ENCODE peak calls at places on chromosomes 5 and 9, in four cellular contexts. W, P, I and D are unnamed samples.

GRCh38 chr9:21833090-21833801 is 30.8 kb downstream of the MTAP start:
- DNase-seq in W (no peak), P (no peak), I (no peak), D (no peak)

GRCh38 chr5:177509991-177510566 is 453 bp upstream of the DOK3 start:
- DNase-seq in W (no peak), P (no peak), I (no peak), D (no peak)

GRCh38 chr9:92325269-92325990 is at the start of the genes CENPP and NOL8:
- DNase-seq in W (peak), P (peak), I (peak), D (peak)

GRCh38 chr5:76583163-76584047 is 39.8 kb downstream of the F2RL2 start:
- DNase-seq in W (no peak), P (no peak), I (peak), D (no peak)

GRCh38 chr5:71778678-71779276 is 59.7 kb downstream of the CARTPT start:
- DNase-seq in W (no peak), P (no peak), I (peak), D (no peak)

GRCh38 chr5:171450423-171451246 is 31.2 kb downstream of the FGF18 start:
- DNase-seq in W (peak), P (no peak), I (peak), D (no peak)

GRCh38 chr9:5099466-5099865 is 86.0 kb downstream of the INSL6 start:
- DNase-seq in W (no peak), P (no peak), I (no peak), D (no peak)

GRCh38 chr5:123450114-123450513 is 26.9 kb upstream of the CEP120 start:
- DNase-seq in W (no peak), P (no peak), I (no peak), D (no peak)

DNA sequence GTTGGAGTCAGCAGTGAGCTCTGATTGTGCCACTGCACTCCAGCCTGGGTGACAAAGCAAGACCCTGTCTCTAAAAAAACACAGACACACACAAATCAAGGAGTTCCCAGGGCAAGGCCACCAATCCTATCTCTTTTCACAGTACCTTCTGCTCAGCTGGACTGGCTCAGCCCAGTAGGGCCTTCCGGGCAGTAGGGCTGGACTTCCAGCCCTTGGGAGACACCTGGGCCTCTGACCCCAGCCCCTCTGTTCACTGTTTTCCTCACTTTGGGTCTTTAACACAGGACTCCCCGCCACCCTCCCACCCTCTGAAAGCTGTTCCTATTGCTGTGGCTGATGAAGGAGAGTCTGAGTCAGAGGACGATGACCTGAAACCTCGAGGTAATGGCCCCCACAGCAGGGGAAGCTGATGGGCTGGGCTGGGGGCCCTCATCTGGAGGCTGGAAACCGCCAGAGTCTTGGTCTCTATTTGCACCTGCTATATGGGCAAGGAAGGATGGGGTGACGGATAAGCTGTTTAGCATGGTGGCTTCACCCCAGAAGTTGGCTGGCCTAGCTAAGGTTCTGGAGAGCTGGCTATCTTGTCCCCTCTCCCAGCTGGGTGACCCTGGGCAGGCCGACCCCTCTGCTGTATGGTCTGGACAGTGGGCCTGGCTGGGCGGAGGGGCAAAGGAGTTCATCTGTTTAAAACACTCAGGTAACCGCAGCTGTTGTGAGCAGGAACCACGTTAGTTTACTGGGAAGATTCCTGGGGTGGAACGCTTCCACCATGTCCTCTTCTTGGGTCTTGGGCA is 25.6 kb downstream of the USP20 start:
- DNase-seq in W (no peak), P (no peak), I (no peak), D (no peak)
- H3K27ac ChIP-seq in W (no peak), P (no peak), I (no peak), D (peak)

DNA sequence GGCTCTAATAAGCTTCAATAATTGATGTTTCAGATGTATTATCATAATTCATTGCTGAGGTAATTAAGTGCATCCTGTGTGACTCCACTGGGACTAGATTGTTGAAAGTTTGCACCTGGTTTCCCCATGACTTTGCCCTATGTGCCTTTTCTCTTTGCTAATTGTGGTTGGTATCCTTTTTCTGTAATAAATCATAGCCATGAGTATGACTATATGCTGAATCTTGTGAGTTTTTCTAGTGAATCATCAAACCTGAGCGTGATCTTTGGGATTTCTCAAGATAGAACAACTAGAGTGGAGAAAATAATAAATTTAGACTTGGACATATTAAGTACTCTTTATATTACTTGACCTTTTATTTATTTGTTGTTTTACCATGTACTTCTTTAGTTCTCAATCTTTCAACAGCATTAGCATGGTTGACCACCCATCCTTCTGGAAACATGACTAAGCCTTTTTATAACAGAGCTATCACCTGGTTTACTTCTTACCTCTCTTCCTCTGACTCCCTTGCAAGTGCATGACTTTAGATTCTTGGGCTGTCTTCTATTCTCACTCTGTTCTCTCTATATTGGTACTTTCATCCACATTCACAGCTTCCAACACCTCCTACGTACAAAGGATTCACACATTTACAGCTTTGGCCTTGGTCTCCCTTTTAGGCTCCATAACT is 239.6 kb upstream of the TAS2R1 start:
- DNase-seq in W (no peak), P (no peak), I (peak), D (no peak)
- H3K4me3 ChIP-seq in W (no peak), P (no peak), I (no peak), D (no peak)

GRCh38 chr5:150045512-150045911 is 40.8 kb downstream of the CSF1R start:
- DNase-seq in W (no peak), P (no peak), I (no peak), D (no peak)

GRCh38 chr5:150044334-150044681 is 42.0 kb downstream of the CSF1R start:
- DNase-seq in W (no peak), P (no peak), I (peak), D (no peak)

GRCh38 chr5:150044712-150045111 is 41.6 kb downstream of the CSF1R start:
- DNase-seq in W (no peak), P (no peak), I (peak), D (no peak)

GRCh38 chr5:150042459-150042858 is 41.9 kb downstream of the HMGXB3 start:
- DNase-seq in W (no peak), P (no peak), I (no peak), D (no peak)

GRCh38 chr5:150043657-150044333 is 42.6 kb downstream of the CSF1R start:
- DNase-seq in W (peak), P (no peak), I (peak), D (no peak)
- H3K27ac ChIP-seq in W (peak), P (no peak), I (peak), D (no peak)

DNA sequence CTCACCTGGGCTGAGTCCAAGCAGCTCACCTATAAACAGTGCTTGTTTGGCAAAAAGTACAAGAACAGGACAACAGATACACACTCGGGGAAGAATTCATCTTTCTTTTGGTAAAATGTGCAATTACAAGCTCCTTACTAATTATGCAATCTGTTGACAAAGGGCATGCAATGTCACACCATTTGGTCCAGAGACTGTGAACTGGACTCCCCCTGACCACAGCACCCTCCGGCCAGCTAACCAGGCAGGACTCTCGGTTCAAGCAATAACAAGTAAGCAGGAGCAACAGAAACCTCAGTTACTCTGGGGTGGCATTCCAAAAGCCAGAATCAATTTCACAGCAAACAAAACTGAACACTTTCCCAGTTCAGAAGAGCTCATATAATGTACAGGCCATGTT is 113.8 kb downstream of the GNAQ start:
- DNase-seq in W (no peak), P (no peak), I (no peak), D (no peak)
- H3K4me3 ChIP-seq in W (no peak), P (no peak), I (no peak), D (no peak)

DNA sequence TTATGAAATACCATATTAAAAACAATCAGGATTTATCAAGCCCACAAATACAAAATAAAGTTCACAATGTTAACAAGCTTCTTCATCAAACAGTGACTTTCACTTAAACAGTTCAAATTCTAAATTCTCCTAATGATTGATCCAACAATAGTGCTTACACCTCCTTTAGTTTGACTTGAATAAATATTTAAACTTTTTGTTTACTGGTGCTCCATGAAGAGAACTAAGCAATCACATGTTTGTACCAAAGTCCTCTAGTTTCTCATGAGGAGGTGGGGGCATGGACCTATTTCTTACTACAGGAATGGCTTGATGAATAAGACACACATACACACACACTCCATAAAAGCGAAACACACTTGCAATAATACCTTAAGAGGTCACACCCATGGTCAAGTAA is 95.8 kb downstream of the RAPGEF6 start:
- DNase-seq in W (no peak), P (no peak), I (no peak), D (no peak)
- H3K27ac ChIP-seq in W (no peak), P (no peak), I (no peak), D (no peak)

DNA sequence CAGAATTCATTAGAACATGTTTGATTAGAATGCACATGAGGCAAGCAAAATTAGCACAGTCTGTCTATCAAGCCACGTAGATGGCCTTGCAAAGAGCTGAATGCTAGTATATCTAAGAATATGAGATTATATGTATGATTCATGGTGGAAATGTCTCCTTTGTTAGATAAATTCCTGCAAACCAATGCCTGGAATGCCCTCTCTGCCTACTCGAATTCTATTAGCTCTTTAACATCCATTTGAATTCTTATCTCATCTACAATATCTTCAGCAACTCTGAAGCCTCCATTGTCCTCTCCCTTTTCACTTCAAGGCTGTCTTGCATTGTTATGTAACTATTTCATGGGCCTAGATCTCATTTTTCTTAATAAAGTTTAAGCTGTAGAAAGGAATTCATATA is 205.5 kb downstream of the TMC1 start:
- DNase-seq in W (no peak), P (no peak), I (peak), D (no peak)
- H3K4me3 ChIP-seq in W (no peak), P (no peak), I (no peak), D (no peak)

GRCh38 chr5:181120311-181120710 is 10.7 kb downstream of the OR2V1 start:
- DNase-seq in W (no peak), P (no peak), I (no peak), D (no peak)
- H3K27ac ChIP-seq in W (no peak), P (no peak), I (no peak), D (no peak)

GRCh38 chr9:91120200-91120599 is 241.5 kb downstream of the AUH start:
- DNase-seq in W (no peak), P (no peak), I (no peak), D (no peak)
- H3K4me3 ChIP-seq in W (no peak), P (no peak), I (no peak), D (no peak)